ENCODE peak calls at places on chromosomes 4 and X, in five cellular contexts. One of them, this sample, is unnamed.

GRCh38 chrX:47215291-47215900 is 3.1 kb upstream of the CDK16 start:
- DNase-seq in astrocyte of the hippocampus: no peak
- DNase-seq in Right ventricle myocardium inferior: no peak
- DNase-seq in RKO: no peak
- DNase-seq in Caki2: no peak
- DNase-seq in this sample: peak

GRCh38 chr4:67103001-67103737 is 442.1 kb downstream of the CENPC start:
- DNase-seq in Right ventricle myocardium inferior: no peak
- DNase-seq in RKO: no peak
- DNase-seq in Caki2: no peak
- DNase-seq in astrocyte of the hippocampus: no peak
- DNase-seq in this sample: no peak

GRCh38 chr4:86991998-86992397 is 57.2 kb downstream of the AFF1 start:
- DNase-seq in Right ventricle myocardium inferior: no peak
- DNase-seq in RKO: no peak
- DNase-seq in Caki2: no peak
- DNase-seq in astrocyte of the hippocampus: no peak
- DNase-seq in this sample: no peak

GRCh38 chr4:54229631-54230478 is 762 bp downstream of the PDGFRA start:
- DNase-seq in RKO: no peak
- DNase-seq in astrocyte of the hippocampus: peak
- DNase-seq in Right ventricle myocardium inferior: peak
- DNase-seq in Caki2: no peak
- DNase-seq in this sample: peak

GRCh38 chr4:147582386-147583077 is 34.7 kb upstream of the TMEM184C start:
- DNase-seq in Caki2: no peak
- DNase-seq in astrocyte of the hippocampus: no peak
- DNase-seq in Right ventricle myocardium inferior: no peak
- DNase-seq in RKO: no peak
- DNase-seq in this sample: no peak

GRCh38 chrX:30313322-30313721 is 4.1 kb upstream of the NR0B1 start:
- DNase-seq in astrocyte of the hippocampus: no peak
- DNase-seq in RKO: no peak
- DNase-seq in Right ventricle myocardium inferior: no peak
- DNase-seq in Caki2: no peak
- DNase-seq in this sample: no peak

GRCh38 chr4:80637190-80637589 is 301.7 kb downstream of the CFAP299 start:
- DNase-seq in RKO: no peak
- DNase-seq in astrocyte of the hippocampus: no peak
- DNase-seq in Right ventricle myocardium inferior: no peak
- DNase-seq in Caki2: no peak
- DNase-seq in this sample: no peak

GRCh38 chr4:26346203-26346620 is 25.4 kb downstream of the RBPJ start:
- DNase-seq in astrocyte of the hippocampus: no peak
- DNase-seq in Caki2: peak
- DNase-seq in RKO: no peak
- DNase-seq in Right ventricle myocardium inferior: no peak
- DNase-seq in this sample: no peak

GRCh38 chr4:20464381-20464780 is 212.7 kb downstream of the SLIT2 start:
- DNase-seq in astrocyte of the hippocampus: peak
- DNase-seq in Right ventricle myocardium inferior: no peak
- DNase-seq in RKO: peak
- DNase-seq in Caki2: peak
- DNase-seq in this sample: no peak

GRCh38 chrX:100447563-100448397 is 37.7 kb upstream of the PCDH19 start:
- DNase-seq in RKO: peak
- DNase-seq in astrocyte of the hippocampus: peak
- DNase-seq in Caki2: peak
- DNase-seq in Right ventricle myocardium inferior: no peak
- DNase-seq in this sample: peak

GRCh38 chrX:38000706-38001105 is 5.6 kb upstream of the SYTL5 start:
- DNase-seq in RKO: no peak
- DNase-seq in astrocyte of the hippocampus: no peak
- DNase-seq in Right ventricle myocardium inferior: no peak
- DNase-seq in Caki2: no peak
- DNase-seq in this sample: no peak

GRCh38 chrX:348461-349117 is 30.0 kb upstream of the GTPBP6 start:
- DNase-seq in RKO: no peak
- DNase-seq in Caki2: no peak
- DNase-seq in Right ventricle myocardium inferior: peak
- DNase-seq in astrocyte of the hippocampus: no peak
- DNase-seq in this sample: no peak

GRCh38 chrX:23954396-23954795 is 46.6 kb downstream of the CXorf58 start:
- DNase-seq in astrocyte of the hippocampus: no peak
- DNase-seq in Right ventricle myocardium inferior: no peak
- DNase-seq in Caki2: no peak
- DNase-seq in RKO: no peak
- DNase-seq in this sample: peak

GRCh38 chr4:47031011-47031678 is at the start of gene GABRB1:
- DNase-seq in Right ventricle myocardium inferior: peak
- DNase-seq in Caki2: no peak
- DNase-seq in astrocyte of the hippocampus: peak
- DNase-seq in RKO: no peak
- DNase-seq in this sample: peak

GRCh38 chr4:102042843-102043802 is 252.6 kb downstream of the BANK1 start:
- DNase-seq in Caki2: no peak
- DNase-seq in astrocyte of the hippocampus: no peak
- DNase-seq in Right ventricle myocardium inferior: no peak
- DNase-seq in RKO: no peak
- DNase-seq in this sample: no peak

GRCh38 chr4:71296945-71297344 is 41.9 kb upstream of the SLC4A4 start:
- DNase-seq in RKO: no peak
- DNase-seq in astrocyte of the hippocampus: peak
- DNase-seq in Caki2: no peak
- DNase-seq in Right ventricle myocardium inferior: no peak
- DNase-seq in this sample: peak

GRCh38 chrX:8879750-8880149 is 78.6 kb upstream of the FAM9A start:
- DNase-seq in astrocyte of the hippocampus: no peak
- DNase-seq in Right ventricle myocardium inferior: no peak
- DNase-seq in RKO: peak
- DNase-seq in Caki2: no peak
- DNase-seq in this sample: no peak

GRCh38 chr4:109383823-109384222 is 49.8 kb upstream of the SEC24B start:
- DNase-seq in Caki2: no peak
- DNase-seq in RKO: no peak
- DNase-seq in astrocyte of the hippocampus: no peak
- DNase-seq in Right ventricle myocardium inferior: no peak
- DNase-seq in this sample: no peak

GRCh38 chr4:73875401-73875800 is 6.2 kb downstream of the CXCL1 start:
- DNase-seq in Caki2: no peak
- DNase-seq in Right ventricle myocardium inferior: no peak
- DNase-seq in RKO: no peak
- DNase-seq in astrocyte of the hippocampus: no peak
- DNase-seq in this sample: no peak

GRCh38 chr4:146407669-146408084 is 114.1 kb downstream of the SLC10A7 start:
- DNase-seq in Caki2: no peak
- DNase-seq in RKO: no peak
- DNase-seq in Right ventricle myocardium inferior: no peak
- DNase-seq in astrocyte of the hippocampus: peak
- DNase-seq in this sample: no peak

GRCh38 chr4:187995322-187996207 is at the start of gene ZFP42:
- DNase-seq in RKO: no peak
- DNase-seq in Caki2: no peak
- DNase-seq in astrocyte of the hippocampus: peak
- DNase-seq in Right ventricle myocardium inferior: no peak
- DNase-seq in this sample: peak

GRCh38 chr4:185740471-185740873 is 71.5 kb downstream of the SORBS2 start:
- DNase-seq in Caki2: no peak
- DNase-seq in RKO: no peak
- DNase-seq in astrocyte of the hippocampus: no peak
- DNase-seq in Right ventricle myocardium inferior: no peak
- DNase-seq in this sample: no peak

GRCh38 chrX:42149786-42150185 is 226.4 kb upstream of the CASK start:
- DNase-seq in astrocyte of the hippocampus: no peak
- DNase-seq in Right ventricle myocardium inferior: no peak
- DNase-seq in Caki2: no peak
- DNase-seq in RKO: no peak
- DNase-seq in this sample: no peak

GRCh38 chrX:54494970-54495813 is 842 bp downstream of the FGD1 start:
- DNase-seq in Right ventricle myocardium inferior: no peak
- DNase-seq in RKO: no peak
- DNase-seq in Caki2: no peak
- DNase-seq in astrocyte of the hippocampus: peak
- DNase-seq in this sample: peak

GRCh38 chr4:177047070-177047850 is 254.5 kb upstream of the VEGFC start:
- DNase-seq in Right ventricle myocardium inferior: no peak
- DNase-seq in astrocyte of the hippocampus: peak
- DNase-seq in Caki2: peak
- DNase-seq in RKO: peak
- DNase-seq in this sample: peak

GRCh38 chr4:89140168-89140759 is 28.9 kb downstream of the TIGD2 start:
- DNase-seq in Caki2: no peak
- DNase-seq in Right ventricle myocardium inferior: no peak
- DNase-seq in RKO: peak
- DNase-seq in astrocyte of the hippocampus: no peak
- DNase-seq in this sample: no peak

GRCh38 chr4:187235456-187236170 is 512.0 kb upstream of the FAT1 start:
- DNase-seq in Caki2: peak
- DNase-seq in Right ventricle myocardium inferior: no peak
- DNase-seq in astrocyte of the hippocampus: peak
- DNase-seq in RKO: no peak
- DNase-seq in this sample: no peak

GRCh38 chr4:5890063-5890727 is 2.7 kb downstream of the CRMP1 start:
- DNase-seq in RKO: no peak
- DNase-seq in astrocyte of the hippocampus: peak
- DNase-seq in Caki2: no peak
- DNase-seq in Right ventricle myocardium inferior: no peak
- DNase-seq in this sample: peak